ENCODE peak calls at places on chromosomes 16 and 17, in five cellular contexts. K is heart left ventricle, H is ascending aorta, L is pancreas, O is left ventricle myocardium inferior. X is an unnamed sample. For H3K4me1, the result is how much of the 10 kb centered on the place peaks cover.

GRCh38 chr17:45114117-45114932 is 18.0 kb downstream of the PLCD3 start:
- DNase-seq in K (no peak), H (peak), L (no peak), O (no peak), X (no peak)

GRCh38 chr16:21565816-21566669 is 33.3 kb upstream of the METTL9 start:
- DNase-seq in K (no peak), H (peak), L (no peak), O (no peak), X (peak)

GRCh38 chr17:56583772-56584171 is 9.7 kb upstream of the NOG start:
- DNase-seq in K (no peak), H (no peak), L (no peak), O (no peak), X (no peak)

GRCh38 chr16:87692756-87693155 is 73.0 kb downstream of the KLHDC4 start:
- DNase-seq in K (no peak), H (no peak), L (no peak), O (no peak), X (no peak)

GRCh38 chr16:84485255-84486010 is 19.0 kb downstream of the MEAK7 start:
- DNase-seq in K (no peak), H (no peak), L (no peak), O (no peak), X (no peak)

GRCh38 chr16:49003022-49003421 is 278.6 kb downstream of the CBLN1 start:
- DNase-seq in K (no peak), H (no peak), L (no peak), O (no peak), X (no peak)

GRCh38 chr17:57875109-57876022 is 25.5 kb upstream of the MRPS23 start:
- DNase-seq in K (peak), H (peak), L (no peak), O (peak), X (no peak)

GRCh38 chr17:74123350-74123749 is 80.1 kb upstream of the RPL38 start:
- DNase-seq in K (no peak), H (no peak), L (no peak), O (no peak), X (no peak)

GRCh38 chr16:69600202-69600601 is 34.4 kb downstream of the NFAT5 start:
- DNase-seq in K (no peak), H (no peak), L (no peak), O (no peak), X (no peak)

GRCh38 chr17:7027335-7027734 is 4.5 kb downstream of the BCL6B start:
- DNase-seq in K (no peak), H (no peak), L (no peak), O (no peak), X (no peak)

GRCh38 chr17:7026471-7027115 is 3.7 kb downstream of the BCL6B start:
- DNase-seq in K (no peak), H (no peak), L (no peak), O (no peak), X (no peak)

GRCh38 chr17:7023576-7024401 is 939 bp downstream of the BCL6B start:
- DNase-seq in K (peak), H (peak), L (peak), O (peak), X (peak)

GRCh38 chr17:7024402-7024785 is 1.5 kb downstream of the BCL6B start:
- DNase-seq in K (no peak), H (no peak), L (no peak), O (no peak), X (no peak)

GRCh38 chr17:7025240-7025639 is 2.4 kb downstream of the BCL6B start:
- DNase-seq in K (no peak), H (no peak), L (no peak), O (no peak), X (no peak)
- H3K27ac ChIP-seq in K (no peak), H (no peak), L (no peak), O (peak), X (no peak)

DNA sequence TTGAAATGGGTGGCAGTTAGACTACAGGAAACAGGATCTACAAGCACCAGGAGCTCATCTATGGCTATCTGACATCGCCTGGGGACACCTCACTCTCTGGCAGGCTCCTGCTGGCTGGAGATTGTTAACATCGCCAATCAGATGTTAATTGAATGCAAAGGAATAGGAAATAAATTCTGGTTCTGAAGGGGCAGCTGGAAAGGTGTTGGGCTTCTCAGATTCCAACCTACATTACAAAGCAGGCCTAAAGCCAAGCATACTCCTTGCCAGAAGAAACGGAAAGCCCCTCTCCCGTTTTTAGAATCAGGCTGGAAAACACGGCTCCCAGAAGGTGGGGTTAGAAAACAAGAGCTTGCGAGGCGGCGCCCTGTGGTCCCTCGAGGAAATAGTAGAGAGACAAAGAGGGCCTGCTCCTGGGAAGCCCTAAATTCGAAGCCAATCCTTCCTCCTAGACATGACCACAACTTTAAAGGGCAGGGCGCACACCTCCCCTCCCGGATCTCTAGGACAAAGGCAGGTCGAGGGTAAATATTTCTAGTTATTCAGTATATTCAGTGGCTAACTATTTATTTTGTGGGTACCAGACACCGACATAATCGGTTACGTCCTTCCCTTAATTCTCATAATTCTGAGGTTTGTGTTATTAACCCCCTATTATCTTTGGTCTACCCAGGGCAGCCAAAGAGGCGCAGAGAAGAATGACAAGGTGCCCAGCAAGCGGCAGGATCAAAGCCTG is 763 bp upstream of the TOM1L1 start:
- DNase-seq in K (no peak), H (no peak), L (no peak), O (no peak), X (no peak)
- H3K4me3 ChIP-seq in K (peak), H (peak), L (peak), O (peak), X (no peak)

GRCh38 chr16:27326251-27326650 is 12.5 kb downstream of the IL4R start:
- DNase-seq in K (no peak), H (no peak), L (peak), O (no peak), X (no peak)
- H3K4me1 ChIP-seq in K (under half), H (under half), L (under half), O (half or more), X (half or more)

GRCh38 chr16:65312795-65313194 is 190.9 kb upstream of the CDH11 start:
- DNase-seq in K (no peak), H (no peak), L (no peak), O (no peak), X (no peak)
- H3K27ac ChIP-seq in K (no peak), H (peak), L (no peak), O (no peak), X (no peak)

DNA sequence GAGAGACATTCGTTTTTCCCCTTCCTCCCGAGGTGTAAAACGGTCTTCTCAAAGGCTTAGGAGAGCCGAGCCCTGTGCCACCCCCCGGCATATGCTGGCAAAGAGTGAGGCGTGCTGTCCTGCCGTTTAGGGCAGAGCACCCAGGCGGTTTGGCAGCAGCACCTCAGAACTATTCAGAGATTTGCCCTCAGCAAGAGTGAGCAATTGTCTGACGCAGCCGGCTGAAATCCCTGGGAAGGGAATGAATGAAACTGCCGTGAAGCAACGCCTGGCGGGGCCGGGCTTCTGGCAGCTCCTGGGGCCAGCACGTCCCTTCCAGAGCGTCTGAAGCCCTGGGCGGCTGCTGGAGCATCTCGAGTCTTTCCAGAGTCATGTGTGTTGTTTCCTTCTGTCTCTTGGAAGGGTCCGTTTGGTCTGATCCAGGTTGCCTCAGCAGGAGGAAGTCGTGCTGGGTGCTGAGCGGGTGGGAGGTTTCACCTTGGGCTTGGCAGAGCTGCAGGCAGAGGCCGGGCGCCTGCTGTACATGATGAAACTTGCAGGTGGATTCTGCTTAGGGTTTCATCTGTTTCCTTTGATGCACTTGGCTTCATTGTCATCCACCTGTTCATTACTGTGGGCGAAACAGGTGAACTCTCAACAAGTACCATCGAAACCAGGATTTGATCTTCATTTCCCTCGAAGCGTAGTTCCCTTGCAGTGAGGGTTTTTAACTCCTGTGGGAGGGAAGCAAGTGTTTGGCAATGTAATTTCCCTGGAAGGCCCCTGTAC is 35.4 kb downstream of the TBCD start:
- DNase-seq in K (no peak), H (no peak), L (no peak), O (no peak), X (no peak)
- H3K4me3 ChIP-seq in K (no peak), H (no peak), L (no peak), O (no peak), X (no peak)

GRCh38 chr17:66407864-66408263 is 105.5 kb downstream of the PRKCA start:
- DNase-seq in K (no peak), H (no peak), L (no peak), O (no peak), X (no peak)
- H3K4me1 ChIP-seq in K (under half), H (under half), L (under half), O (under half), X (under half)

GRCh38 chr16:47581114-47581513 is 120.0 kb downstream of the PHKB start:
- DNase-seq in K (no peak), H (no peak), L (no peak), O (no peak), X (no peak)
- H3K27ac ChIP-seq in K (no peak), H (no peak), L (no peak), O (no peak), X (no peak)

GRCh38 chr17:5000237-5000639 is 2.5 kb downstream of the KIF1C start:
- DNase-seq in K (peak), H (peak), L (no peak), O (peak), X (no peak)
- H3K4me3 ChIP-seq in K (peak), H (peak), L (no peak), O (peak), X (no peak)

DNA sequence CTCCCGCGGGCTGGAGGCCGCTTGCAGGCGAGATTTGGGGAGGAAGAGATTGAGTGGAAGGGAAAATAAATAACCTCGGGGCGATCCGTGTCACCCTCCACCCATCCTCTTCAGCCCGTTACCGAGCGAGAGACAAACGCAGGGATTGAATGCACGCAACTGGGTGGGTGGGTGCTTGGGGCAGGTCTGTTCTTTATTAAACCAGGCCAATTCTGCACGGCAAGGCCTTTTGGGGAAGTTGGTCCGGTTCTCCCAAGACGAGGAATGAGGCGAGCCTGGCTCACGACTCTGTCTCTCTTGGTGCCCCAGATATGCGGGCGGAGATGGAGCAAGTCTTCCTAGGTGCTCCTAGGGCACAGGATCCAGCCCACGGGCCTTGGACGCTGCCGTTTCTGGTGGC is 396 bp upstream of the HOXB7 start:
- DNase-seq in K (no peak), H (no peak), L (no peak), O (no peak), X (no peak)
- H3K4me1 ChIP-seq in K (under half), H (under half), L (under half), O (half or more), X (half or more)

GRCh38 chr16:11667221-11667823 is 933 bp upstream of the SNN start:
- DNase-seq in K (no peak), H (no peak), L (no peak), O (no peak), X (no peak)
- H3K27ac ChIP-seq in K (peak), H (no peak), L (no peak), O (peak), X (peak)